ENCODE peak calls at places on chromosomes 16 and 17, in four cellular contexts. One of them, this sample, is unnamed.

GRCh38 chr16:66487580-66488235 is 60.6 kb downstream of the BEAN1 start:
- DNase-seq in trophoblast cell: no peak
- DNase-seq in H1: no peak
- DNase-seq in mesendoderm: no peak
- DNase-seq in this sample: peak; percentile 22

GRCh38 chr16:31438414-31438813 is 4.2 kb downstream of the ZNF843 start:
- DNase-seq in H1: no peak
- DNase-seq in trophoblast cell: no peak
- DNase-seq in mesendoderm: peak; percentile 51
- DNase-seq in this sample: no peak

GRCh38 chr16:23333962-23334361 is 31.9 kb downstream of the SCNN1B start:
- DNase-seq in trophoblast cell: no peak
- DNase-seq in H1: no peak
- DNase-seq in mesendoderm: peak; percentile 21
- DNase-seq in this sample: no peak

GRCh38 chr16:49026566-49026965 is 255.1 kb downstream of the CBLN1 start:
- DNase-seq in H1: no peak
- DNase-seq in trophoblast cell: no peak
- DNase-seq in mesendoderm: no peak
- DNase-seq in this sample: no peak

GRCh38 chr17:30226878-30227277 is 8.6 kb downstream of the SLC6A4 start:
- DNase-seq in H1: no peak
- DNase-seq in trophoblast cell: peak; percentile 93
- DNase-seq in mesendoderm: no peak
- DNase-seq in this sample: no peak

GRCh38 chr16:2190659-2191445 is 5.6 kb downstream of the CASKIN1 start:
- DNase-seq in trophoblast cell: no peak
- DNase-seq in mesendoderm: no peak
- DNase-seq in H1: no peak
- DNase-seq in this sample: no peak

GRCh38 chr17:46868689-46869187 is 17.4 kb downstream of the WNT9B start:
- DNase-seq in trophoblast cell: no peak
- DNase-seq in H1: no peak
- DNase-seq in mesendoderm: no peak
- DNase-seq in this sample: no peak

GRCh38 chr16:12673466-12673865 is 130.2 kb downstream of the CPPED1 start:
- DNase-seq in mesendoderm: no peak
- DNase-seq in H1: no peak
- DNase-seq in trophoblast cell: no peak
- DNase-seq in this sample: no peak

GRCh38 chr16:878071-878784 is 77.7 kb upstream of the GNG13 start:
- DNase-seq in trophoblast cell: no peak
- DNase-seq in mesendoderm: peak; percentile 29
- DNase-seq in H1: no peak
- DNase-seq in this sample: peak; percentile 59

GRCh38 chr16:19700319-19700781 is 17.7 kb downstream of the KNOP1 start:
- DNase-seq in H1: no peak
- DNase-seq in mesendoderm: no peak
- DNase-seq in trophoblast cell: no peak
- DNase-seq in this sample: no peak

GRCh38 chr17:2405247-2405926 is 4.5 kb upstream of the MNT start:
- DNase-seq in trophoblast cell: peak; percentile 88
- DNase-seq in mesendoderm: no peak
- DNase-seq in H1: no peak
- DNase-seq in this sample: no peak

GRCh38 chr17:40520991-40521453 is 19.6 kb upstream of the TNS4 start:
- DNase-seq in mesendoderm: no peak
- DNase-seq in H1: no peak
- DNase-seq in trophoblast cell: no peak
- DNase-seq in this sample: no peak

GRCh38 chr17:58121925-58122324 is 26.3 kb upstream of the OR4D1 start:
- DNase-seq in mesendoderm: peak; percentile 75
- DNase-seq in trophoblast cell: no peak
- DNase-seq in H1: no peak
- DNase-seq in this sample: peak; percentile 53

GRCh38 chr16:81616321-81617020 is 162.6 kb upstream of the PLCG2 start:
- DNase-seq in mesendoderm: peak; percentile 70
- DNase-seq in H1: no peak
- DNase-seq in trophoblast cell: no peak
- DNase-seq in this sample: peak; percentile 49

GRCh38 chr17:9729034-9729650 is 62.2 kb downstream of the DHRS7C start:
- DNase-seq in mesendoderm: peak; percentile 65
- DNase-seq in H1: no peak
- DNase-seq in trophoblast cell: peak; percentile 57
- DNase-seq in this sample: no peak

GRCh38 chr17:73434154-73434553 is 122.4 kb upstream of the CDC42EP4 start:
- DNase-seq in H1: no peak
- DNase-seq in mesendoderm: no peak
- DNase-seq in trophoblast cell: no peak
- DNase-seq in this sample: no peak

GRCh38 chr16:74896389-74897370 is 88.2 kb downstream of the WDR59 start:
- DNase-seq in mesendoderm: no peak
- DNase-seq in trophoblast cell: no peak
- DNase-seq in H1: no peak
- DNase-seq in this sample: no peak

GRCh38 chr17:17750881-17751280 is 69.6 kb downstream of the RAI1 start:
- DNase-seq in H1: no peak
- DNase-seq in mesendoderm: no peak
- DNase-seq in trophoblast cell: no peak
- DNase-seq in this sample: no peak

GRCh38 chr17:6940186-6940649 is 55.6 kb upstream of the ALOX12 start:
- DNase-seq in trophoblast cell: no peak
- DNase-seq in mesendoderm: no peak
- DNase-seq in H1: no peak
- DNase-seq in this sample: no peak

GRCh38 chr17:8312251-8312650 is 2.2 kb downstream of the ARHGEF15 start:
- DNase-seq in trophoblast cell: no peak
- DNase-seq in mesendoderm: no peak
- DNase-seq in H1: no peak
- DNase-seq in this sample: no peak

GRCh38 chr17:35795007-35795870 is at the start of gene MMP28:
- DNase-seq in trophoblast cell: no peak
- DNase-seq in mesendoderm: no peak
- DNase-seq in H1: no peak
- DNase-seq in this sample: peak; percentile 63

GRCh38 chr17:17613708-17614114 is 22.2 kb upstream of the PEMT start:
- DNase-seq in mesendoderm: peak; percentile 92
- DNase-seq in H1: no peak
- DNase-seq in trophoblast cell: peak; percentile 50
- DNase-seq in this sample: peak; percentile 90

GRCh38 chr16:75044800-75045361 is 46.1 kb downstream of the ZNRF1 start:
- DNase-seq in H1: no peak
- DNase-seq in mesendoderm: no peak
- DNase-seq in trophoblast cell: no peak
- DNase-seq in this sample: no peak

GRCh38 chr17:82405051-82405450 is 13.1 kb upstream of the HEXD start:
- DNase-seq in mesendoderm: no peak
- DNase-seq in trophoblast cell: no peak
- DNase-seq in H1: no peak
- DNase-seq in this sample: no peak

GRCh38 chr16:81444448-81445121 is at the start of gene CMIP:
- DNase-seq in trophoblast cell: peak; percentile 72
- DNase-seq in H1: peak; percentile 34
- DNase-seq in mesendoderm: peak; percentile 88
- DNase-seq in this sample: peak; percentile 82

GRCh38 chr17:19018600-19018950 is 14.0 kb upstream of the FAM83G start:
- DNase-seq in H1: no peak
- DNase-seq in mesendoderm: no peak
- DNase-seq in trophoblast cell: no peak
- DNase-seq in this sample: no peak

GRCh38 chr16:17397499-17397891 is 73.3 kb downstream of the XYLT1 start:
- DNase-seq in mesendoderm: no peak
- DNase-seq in trophoblast cell: no peak
- DNase-seq in H1: no peak
- DNase-seq in this sample: no peak

GRCh38 chr17:29584452-29585079 is 4.9 kb downstream of the GIT1 start:
- DNase-seq in trophoblast cell: no peak
- DNase-seq in mesendoderm: no peak
- DNase-seq in H1: no peak
- DNase-seq in this sample: no peak

GRCh38 chr16:84548971-84549844 is 44.7 kb upstream of the MEAK7 start:
- DNase-seq in mesendoderm: no peak
- DNase-seq in trophoblast cell: no peak
- DNase-seq in H1: no peak
- DNase-seq in this sample: no peak

GRCh38 chr17:82060001-82060380 is 5.6 kb downstream of the DUS1L start:
- DNase-seq in H1: no peak
- DNase-seq in trophoblast cell: no peak
- DNase-seq in mesendoderm: no peak
- DNase-seq in this sample: no peak

GRCh38 chr17:32696426-32696825 is 180.5 kb downstream of the MYO1D start:
- DNase-seq in H1: no peak
- DNase-seq in trophoblast cell: no peak
- DNase-seq in mesendoderm: no peak
- DNase-seq in this sample: no peak

GRCh38 chr16:81797443-81797842 is 18.4 kb downstream of the PLCG2 start:
- DNase-seq in H1: no peak
- DNase-seq in trophoblast cell: no peak
- DNase-seq in mesendoderm: no peak
- DNase-seq in this sample: no peak

GRCh38 chr17:35731932-35732805 is 730 bp downstream of the RASL10B start:
- DNase-seq in mesendoderm: no peak
- DNase-seq in trophoblast cell: no peak
- DNase-seq in H1: no peak
- DNase-seq in this sample: peak; percentile 56

GRCh38 chr16:489606-490005 is 37.9 kb upstream of the CAPN15 start:
- DNase-seq in H1: no peak
- DNase-seq in trophoblast cell: no peak
- DNase-seq in mesendoderm: no peak
- DNase-seq in this sample: no peak

GRCh38 chr17:35243459-35244204 is 760 bp downstream of the SLFN5 start:
- DNase-seq in H1: no peak
- DNase-seq in trophoblast cell: peak; percentile 42
- DNase-seq in mesendoderm: peak; percentile 58
- DNase-seq in this sample: peak; percentile 50

GRCh38 chr17:18248300-18248731 is 10.2 kb downstream of the FLII start:
- DNase-seq in trophoblast cell: peak; percentile 45
- DNase-seq in mesendoderm: peak; percentile 86
- DNase-seq in H1: no peak
- DNase-seq in this sample: peak; percentile 86

GRCh38 chr17:50218771-50219315 is 17.4 kb upstream of the COL1A1 start:
- DNase-seq in trophoblast cell: no peak
- DNase-seq in mesendoderm: peak; percentile 26
- DNase-seq in H1: no peak
- DNase-seq in this sample: no peak
- H2BK5ac ChIP-seq in trophoblast cell: no peak overlapping the region
- H2BK5ac ChIP-seq in mesendoderm: no peak overlapping the region
- H2BK5ac ChIP-seq in H1: no peak overlapping the region
- H2BK5ac ChIP-seq in this sample: no peak overlapping the region

GRCh38 chr17:67863624-67864247 is 38.4 kb downstream of the BPTF start:
- DNase-seq in H1: no peak
- DNase-seq in trophoblast cell: no peak
- DNase-seq in mesendoderm: no peak
- DNase-seq in this sample: no peak

GRCh38 chr17:67867591-67867990 is 42.3 kb downstream of the BPTF start:
- DNase-seq in trophoblast cell: no peak
- DNase-seq in mesendoderm: no peak
- DNase-seq in H1: no peak
- DNase-seq in this sample: no peak

GRCh38 chr17:67868176-67868575 is 42.9 kb downstream of the BPTF start:
- DNase-seq in trophoblast cell: no peak
- DNase-seq in mesendoderm: no peak
- DNase-seq in H1: no peak
- DNase-seq in this sample: no peak

GRCh38 chr17:67862614-67863217 is 37.4 kb downstream of the BPTF start:
- DNase-seq in H1: no peak
- DNase-seq in trophoblast cell: no peak
- DNase-seq in mesendoderm: peak; percentile 18
- DNase-seq in this sample: no peak

DNA sequence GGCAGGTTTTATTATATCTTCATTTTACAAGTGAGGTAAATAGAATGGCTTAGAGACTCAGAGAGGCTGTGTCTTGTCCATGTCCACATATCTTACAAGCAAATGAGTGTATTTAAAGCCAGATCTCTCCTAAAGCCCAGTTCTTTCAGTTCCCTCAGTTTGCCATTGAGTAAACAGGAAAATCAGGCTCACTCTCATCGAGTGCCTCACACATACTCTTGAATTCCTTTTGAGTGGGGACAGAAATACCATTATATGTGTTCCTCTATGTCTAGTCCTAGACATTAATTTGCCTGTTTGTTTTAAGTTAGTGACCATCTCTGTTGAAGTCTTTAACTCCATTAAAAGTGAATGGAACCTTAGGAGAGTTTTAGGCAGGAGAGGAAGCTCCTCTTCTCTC is 40.1 kb downstream of the BPTF start:
- DNase-seq in trophoblast cell: no peak
- DNase-seq in H1: no peak
- DNase-seq in mesendoderm: no peak
- DNase-seq in this sample: no peak
- H3K79me2 ChIP-seq in trophoblast cell: no peaks in the 10 kb centered on the region
- H3K79me2 ChIP-seq in H1: peaks cover 94% of the 10 kb centered on the region
- H3K79me2 ChIP-seq in mesendoderm: peaks cover 43% of the 10 kb centered on the region
- H3K79me2 ChIP-seq in this sample: peaks cover 21% of the 10 kb centered on the region

GRCh38 chr16:85636234-85636812 is 23.2 kb downstream of the GSE1 start:
- DNase-seq in trophoblast cell: no peak
- DNase-seq in H1: no peak
- DNase-seq in mesendoderm: no peak
- DNase-seq in this sample: no peak
- H2BK120ac ChIP-seq in trophoblast cell: no peak overlapping the region
- H2BK120ac ChIP-seq in H1: no peak overlapping the region
- H2BK120ac ChIP-seq in mesendoderm: no peak overlapping the region
- H2BK120ac ChIP-seq in this sample: no peak overlapping the region

GRCh38 chr17:172401-172800 is 9.0 kb downstream of the DOC2B start:
- DNase-seq in mesendoderm: no peak
- DNase-seq in H1: no peak
- DNase-seq in trophoblast cell: no peak
- DNase-seq in this sample: no peak

GRCh38 chr17:171871-172270 is 9.6 kb downstream of the DOC2B start:
- DNase-seq in mesendoderm: no peak
- DNase-seq in H1: no peak
- DNase-seq in trophoblast cell: no peak
- DNase-seq in this sample: no peak

GRCh38 chr17:165939-166338 is 15.5 kb downstream of the DOC2B start:
- DNase-seq in H1: no peak
- DNase-seq in mesendoderm: no peak
- DNase-seq in trophoblast cell: no peak
- DNase-seq in this sample: no peak

GRCh38 chr17:173064-173911 is 8.2 kb downstream of the DOC2B start:
- DNase-seq in trophoblast cell: no peak
- DNase-seq in H1: no peak
- DNase-seq in mesendoderm: peak; percentile 72
- DNase-seq in this sample: no peak

DNA sequence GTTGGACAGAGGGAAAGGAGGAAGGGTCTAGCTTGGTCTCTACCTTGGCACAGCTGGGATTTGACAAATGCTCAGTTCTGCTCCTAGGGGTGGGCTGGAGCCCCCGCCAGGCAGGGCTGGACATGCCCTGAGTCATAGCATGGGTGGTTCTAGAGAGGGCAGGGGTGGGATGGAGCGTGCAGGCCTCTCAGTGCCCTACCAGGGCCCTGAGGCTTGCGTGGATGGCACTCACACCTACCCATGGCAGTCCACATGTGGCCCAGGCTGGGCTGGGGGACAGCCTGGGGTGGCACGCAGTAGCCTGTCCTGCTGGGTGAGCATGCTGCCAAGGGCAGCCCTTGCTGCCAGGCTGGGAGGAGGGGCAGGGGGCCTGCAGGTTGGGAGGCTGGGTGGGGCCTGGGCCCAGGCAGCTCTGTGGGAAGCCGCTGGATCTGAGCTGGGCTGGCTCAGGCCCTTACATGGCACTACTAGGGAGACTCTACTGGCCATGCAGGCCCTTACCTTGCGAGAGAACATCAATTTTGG is 11.3 kb downstream of the DOC2B start:
- DNase-seq in mesendoderm: no peak
- DNase-seq in H1: no peak
- DNase-seq in trophoblast cell: no peak
- DNase-seq in this sample: no peak
- H2BK5ac ChIP-seq in mesendoderm: no peak overlapping the region
- H2BK5ac ChIP-seq in H1: no peak overlapping the region
- H2BK5ac ChIP-seq in trophoblast cell: no peak overlapping the region
- H2BK5ac ChIP-seq in this sample: no peak overlapping the region

This sample was measured in H9.